ENCODE peak calls at places on chromosomes 16 and 17, in seven cellular contexts. S, K, P, O, W, F and C are unnamed samples.

GRCh38 chr17:62652251-62653001 is 25.0 kb downstream of the MRC2 start:
- DNase-seq in S (peak), K (no peak), P (no peak), O (peak), W (peak), F (peak), C (peak)

GRCh38 chr16:24139282-24139681 is 116.9 kb upstream of the CACNG3 start:
- DNase-seq in S (no peak), K (no peak), P (no peak), O (peak), W (no peak), F (no peak), C (no peak)

GRCh38 chr17:15106540-15106939 is 158.6 kb downstream of the PMP22 start:
- DNase-seq in S (no peak), K (no peak), P (no peak), O (peak), W (no peak), F (no peak), C (no peak)

GRCh38 chr17:57861737-57862409 is 12.0 kb upstream of the MRPS23 start:
- DNase-seq in S (peak), K (no peak), P (no peak), O (peak), W (no peak), F (no peak), C (no peak)

GRCh38 chr16:4936181-4936990 is 562 bp downstream of the PPL start:
- DNase-seq in S (peak), K (no peak), P (no peak), O (no peak), W (no peak), F (no peak), C (no peak)

GRCh38 chr16:74480150-74481029 is 59.1 kb upstream of the CLEC18B start:
- DNase-seq in S (peak), K (no peak), P (no peak), O (peak), W (peak), F (no peak), C (no peak)

GRCh38 chr17:71033336-71033735 is 864.0 kb downstream of the KCNJ2 start:
- DNase-seq in S (peak), K (no peak), P (no peak), O (no peak), W (no peak), F (no peak), C (no peak)

GRCh38 chr16:77825196-77825595 is 36.8 kb downstream of the VAT1L start:
- DNase-seq in S (no peak), K (no peak), P (no peak), O (peak), W (no peak), F (no peak), C (no peak)

GRCh38 chr17:77400445-77400870 is 259.7 kb downstream of the SEC14L1 start:
- DNase-seq in S (peak), K (no peak), P (peak), O (peak), W (peak), F (no peak), C (no peak)

GRCh38 chr17:42247734-42248133 is 28.5 kb downstream of the STAT5B start:
- DNase-seq in S (no peak), K (no peak), P (no peak), O (peak), W (peak), F (no peak), C (no peak)

GRCh38 chr17:72622661-72623433 is 469.6 kb downstream of the SLC39A11 start:
- DNase-seq in S (no peak), K (no peak), P (no peak), O (no peak), W (no peak), F (no peak), C (no peak)

GRCh38 chr16:85051067-85051709 is 23.6 kb downstream of the KIAA0513 start:
- DNase-seq in S (no peak), K (no peak), P (no peak), O (no peak), W (no peak), F (no peak), C (no peak)

GRCh38 chr16:52407778-52408177 is 139.2 kb downstream of the TOX3 start:
- DNase-seq in S (no peak), K (no peak), P (no peak), O (no peak), W (no peak), F (no peak), C (no peak)

GRCh38 chr16:12798846-12799245 is 4.8 kb downstream of the CPPED1 start:
- DNase-seq in S (no peak), K (no peak), P (no peak), O (no peak), W (no peak), F (no peak), C (no peak)

GRCh38 chr17:17089796-17090641 is 47.8 kb downstream of the MPRIP start:
- DNase-seq in S (no peak), K (no peak), P (no peak), O (no peak), W (no peak), F (no peak), C (no peak)

GRCh38 chr17:7081341-7082062 is 1.5 kb upstream of the CLEC10A start:
- DNase-seq in S (no peak), K (no peak), P (no peak), O (no peak), W (no peak), F (no peak), C (no peak)

GRCh38 chr16:85302018-85302847 is 190.0 kb upstream of the CIBAR2 start:
- DNase-seq in S (peak), K (no peak), P (no peak), O (peak), W (no peak), F (no peak), C (no peak)

GRCh38 chr16:57672416-57672815 is 4.3 kb downstream of the ADGRG3 start:
- DNase-seq in S (no peak), K (no peak), P (no peak), O (no peak), W (no peak), F (no peak), C (no peak)

GRCh38 chr17:67588326-67588725 is 129.4 kb upstream of the NOL11 start:
- DNase-seq in S (no peak), K (no peak), P (no peak), O (no peak), W (no peak), F (no peak), C (no peak)

GRCh38 chr16:80824623-80825364 is 20.4 kb upstream of the CDYL2 start:
- DNase-seq in S (peak), K (peak), P (peak), O (peak), W (no peak), F (no peak), C (peak)

GRCh38 chr17:81583589-81584337 is 31.6 kb upstream of the FAAP100 start:
- DNase-seq in S (no peak), K (no peak), P (no peak), O (no peak), W (no peak), F (no peak), C (no peak)

GRCh38 chr17:80415626-80416042 is 667 bp downstream of the ENDOV start:
- DNase-seq in S (no peak), K (no peak), P (no peak), O (no peak), W (no peak), F (no peak), C (no peak)

GRCh38 chr17:60863892-60864673 is 186.4 kb downstream of the BCAS3 start:
- DNase-seq in S (no peak), K (no peak), P (no peak), O (no peak), W (peak), F (no peak), C (peak)

GRCh38 chr17:65301184-65301583 is 164.0 kb downstream of the RGS9 start:
- DNase-seq in S (no peak), K (no peak), P (no peak), O (no peak), W (no peak), F (no peak), C (no peak)

GRCh38 chr17:81395600-81396277 is 482 bp downstream of the BAHCC1 start:
- DNase-seq in S (peak), K (no peak), P (no peak), O (no peak), W (no peak), F (no peak), C (no peak)

GRCh38 chr17:18966831-18967624 is 15.1 kb downstream of the SLC5A10 start:
- DNase-seq in S (peak), K (no peak), P (no peak), O (peak), W (no peak), F (no peak), C (no peak)

GRCh38 chr17:3944485-3945388 is 19.5 kb downstream of the ATP2A3 start:
- DNase-seq in S (peak), K (peak), P (peak), O (peak), W (peak), F (no peak), C (no peak)

GRCh38 chr17:27559506-27559931 is 71.5 kb upstream of the LGALS9 start:
- DNase-seq in S (no peak), K (no peak), P (no peak), O (peak), W (no peak), F (no peak), C (no peak)

GRCh38 chr16:89101303-89102034 is 7.8 kb downstream of the ACSF3 start:
- DNase-seq in S (no peak), K (no peak), P (no peak), O (no peak), W (no peak), F (no peak), C (no peak)

GRCh38 chr16:19765860-19766553 is 47.9 kb downstream of the IQCK start:
- DNase-seq in S (no peak), K (no peak), P (no peak), O (no peak), W (peak), F (peak), C (peak)

GRCh38 chr16:11136600-11136999 is 119.4 kb downstream of the SOCS1 start:
- DNase-seq in S (no peak), K (no peak), P (no peak), O (peak), W (peak), F (no peak), C (no peak)

GRCh38 chr16:56246051-56246817 is 54.9 kb downstream of the GNAO1 start:
- DNase-seq in S (peak), K (no peak), P (no peak), O (peak), W (peak), F (peak), C (peak)

GRCh38 chr17:850828-851759 is 68.9 kb downstream of the MRM3 start:
- DNase-seq in S (peak), K (peak), P (no peak), O (no peak), W (no peak), F (no peak), C (no peak)

GRCh38 chr16:55184052-55184451 is 140.0 kb upstream of the IRX6 start:
- DNase-seq in S (peak), K (no peak), P (no peak), O (no peak), W (no peak), F (no peak), C (no peak)

GRCh38 chr17:61065263-61065773 is 334.3 kb upstream of the TBX2 start:
- DNase-seq in S (no peak), K (no peak), P (no peak), O (peak), W (peak), F (no peak), C (peak)